ENCODE peak calls at places on chromosomes 5 and 9, in six cellular contexts. E is BJ; F is neuronal stem cell; Z is HuH-7; P is CD8-positive, alpha-beta memory T cell; A is gastrocnemius medialis. X is an unnamed sample.
A peak's percentile ranks its signal among the peaks of the same experiment; 100 is the strongest.

GRCh38 chr9:129989362-129989708 is 53.7 kb downstream of the FNBP1 start:
- DNase-seq in A (no peak), P (no peak), E (no peak), Z (no peak), F (no peak), X (no peak)

GRCh38 chr5:95194856-95195255 is 90.0 kb downstream of the MCTP1 start:
- DNase-seq in Z (no peak), F (no peak), E (no peak), A (no peak), P (no peak), X (no peak)

GRCh38 chr5:154179846-154180710 is 10.5 kb upstream of the GALNT10 start:
- DNase-seq in F (peak; percentile 42), Z (peak; percentile 68), A (no peak), P (peak; percentile 35), E (no peak), X (peak; percentile 76)

GRCh38 chr5:59517926-59518585 is 375.5 kb downstream of the PDE4D start:
- DNase-seq in F (no peak), P (no peak), Z (no peak), A (no peak), E (peak; percentile 58), X (no peak)

GRCh38 chr9:133701321-133701980 is 36.7 kb downstream of the SARDH start:
- DNase-seq in Z (no peak), F (no peak), E (no peak), A (no peak), P (peak; percentile 54), X (no peak)

GRCh38 chr5:144467795-144468194 is 297.1 kb downstream of the KCTD16 start:
- DNase-seq in A (no peak), F (peak; percentile 56), E (no peak), P (no peak), Z (peak; percentile 21), X (peak; percentile 60)

GRCh38 chr5:92104126-92104525 is 721.0 kb upstream of the ARRDC3 start:
- DNase-seq in F (no peak), P (no peak), Z (no peak), A (no peak), E (no peak), X (no peak)

GRCh38 chr5:20524956-20525529 is 537.0 kb upstream of the CDH18 start:
- DNase-seq in A (no peak), E (no peak), Z (no peak), F (no peak), P (no peak), X (no peak)

GRCh38 chr9:16364347-16364746 is 506.1 kb downstream of the BNC2 start:
- DNase-seq in A (no peak), E (no peak), Z (no peak), P (no peak), F (no peak), X (no peak)

GRCh38 chr5:26881901-26882300 is 156.5 kb downstream of the CDH9 start:
- DNase-seq in Z (no peak), A (no peak), E (no peak), F (no peak), P (no peak), X (no peak)

GRCh38 chr9:95645992-95646391 is 129.2 kb upstream of the PTCH1 start:
- DNase-seq in E (no peak), Z (no peak), P (no peak), A (no peak), F (no peak), X (no peak)

GRCh38 chr5:154267516-154267915 is 77.0 kb downstream of the GALNT10 start:
- DNase-seq in A (no peak), F (no peak), E (no peak), P (no peak), Z (no peak), X (no peak)

GRCh38 chr5:2658421-2658820 is 93.1 kb downstream of the IRX2 start:
- DNase-seq in Z (no peak), E (no peak), P (no peak), A (no peak), F (no peak), X (no peak)

GRCh38 chr5:14339467-14339866 is 196.3 kb downstream of the TRIO start:
- DNase-seq in F (no peak), Z (no peak), P (no peak), E (no peak), A (no peak), X (no peak)

GRCh38 chr9:120386390-120387131 is 193.4 kb downstream of the CDK5RAP2 start:
- DNase-seq in P (no peak), E (no peak), A (no peak), F (no peak), Z (peak; percentile 40), X (peak; percentile 32)

GRCh38 chr5:98780390-98780789 is 6.9 kb downstream of the RGMB start:
- DNase-seq in A (no peak), P (no peak), F (no peak), Z (no peak), E (no peak), X (no peak)

GRCh38 chr9:113446323-113446740 is 17.2 kb upstream of the RGS3 start:
- DNase-seq in Z (peak; percentile 69), P (peak; percentile 40), F (peak; percentile 37), E (no peak), A (no peak), X (peak; percentile 56)

GRCh38 chr5:172990776-172991175 is 7.2 kb downstream of the ATP6V0E1 start:
- DNase-seq in E (no peak), F (no peak), P (no peak), Z (no peak), A (no peak), X (no peak)

GRCh38 chr9:136544549-136545064 is 1.2 kb downstream of the NOTCH1 start:
- DNase-seq in P (peak; percentile 49), F (no peak), Z (peak; percentile 63), A (no peak), E (no peak), X (peak; percentile 63)

GRCh38 chr9:127333326-127334064 is 63.5 kb upstream of the SLC2A8 start:
- DNase-seq in E (no peak), A (peak; percentile 24), P (no peak), F (no peak), Z (peak; percentile 28), X (no peak)

GRCh38 chr9:4979224-4979623 is 5.8 kb upstream of the JAK2 start:
- DNase-seq in Z (no peak), F (no peak), P (no peak), E (no peak), A (no peak), X (no peak)

GRCh38 chr5:32734822-32735378 is 23.8 kb downstream of the NPR3 start:
- DNase-seq in P (no peak), F (no peak), A (no peak), Z (no peak), E (no peak), X (no peak)

GRCh38 chr9:109817146-109817845 is 37.3 kb downstream of the PALM2AKAP2 start:
- DNase-seq in F (no peak), E (no peak), A (no peak), Z (no peak), P (no peak), X (no peak)

GRCh38 chr9:125479846-125480615 is 218.4 kb downstream of the GAPVD1 start:
- DNase-seq in F (no peak), P (no peak), E (no peak), A (no peak), Z (no peak), X (no peak)

GRCh38 chr5:54628049-54628448 is 110.5 kb downstream of the SNX18 start:
- DNase-seq in A (no peak), E (no peak), F (no peak), P (no peak), Z (peak; percentile 23), X (peak; percentile 41)

GRCh38 chr5:172508471-172509404 is 54.4 kb upstream of the SH3PXD2B start:
- DNase-seq in A (no peak), F (no peak), E (no peak), P (no peak), Z (no peak), X (no peak)

GRCh38 chr9:36488322-36488838 is 84.3 kb upstream of the MELK start:
- DNase-seq in Z (no peak), E (no peak), A (no peak), F (no peak), P (no peak), X (no peak)

GRCh38 chr5:157718529-157718928 is 12.7 kb upstream of the THG1L start:
- DNase-seq in P (peak; percentile 8), E (peak; percentile 47), F (no peak), Z (peak; percentile 16), A (no peak), X (peak; percentile 56)

GRCh38 chr5:56011835-56012234 is 17.1 kb upstream of the IL6ST start:
- DNase-seq in F (no peak), Z (no peak), A (no peak), P (no peak), E (peak; percentile 85), X (no peak)

GRCh38 chr5:113552137-113552536 is 38.6 kb downstream of the YTHDC2 start:
- DNase-seq in P (no peak), F (no peak), E (no peak), Z (no peak), A (no peak), X (no peak)

GRCh38 chr5:128773378-128773777 is 191.9 kb upstream of the SLC27A6 start:
- DNase-seq in Z (no peak), E (no peak), F (no peak), A (no peak), P (no peak), X (no peak)

GRCh38 chr9:121651014-121651294 is 480 bp upstream of the DAB2IP start:
- DNase-seq in P (no peak), E (no peak), Z (no peak), A (no peak), F (no peak), X (no peak)

GRCh38 chr5:141716468-141716867 is 34.4 kb upstream of the ARAP3 start:
- DNase-seq in A (no peak), Z (no peak), F (no peak), P (no peak), E (no peak), X (no peak)

GRCh38 chr5:115932991-115933390 is 29.3 kb upstream of the LVRN start:
- DNase-seq in E (no peak), Z (no peak), P (no peak), A (no peak), F (no peak), X (peak; percentile 6)

GRCh38 chr5:77629553-77630245 is 8.8 kb downstream of the OTP start:
- DNase-seq in Z (peak; percentile 89), A (no peak), F (no peak), P (no peak), E (no peak), X (no peak)

GRCh38 chr5:147290261-147290660 is 55.4 kb downstream of the STK32A start:
- DNase-seq in A (no peak), E (no peak), P (no peak), Z (no peak), F (no peak), X (no peak)

GRCh38 chr5:133995903-133996563 is 8.7 kb downstream of the VDAC1 start:
- DNase-seq in P (no peak), F (no peak), A (no peak), Z (no peak), E (no peak), X (no peak)

GRCh38 chr9:93575706-93576295 is 583 bp upstream of the PHF2 start:
- DNase-seq in P (peak; percentile 60), Z (peak; percentile 42), F (peak; percentile 6), E (no peak), A (no peak), X (peak; percentile 64)

GRCh38 chr5:35236770-35237169 is 6.5 kb upstream of the PRLR start:
- DNase-seq in F (no peak), E (no peak), Z (no peak), A (no peak), P (no peak), X (no peak)

GRCh38 chr9:15735083-15735974 is 182.5 kb downstream of the CCDC171 start:
- DNase-seq in A (no peak), E (peak; percentile 88), P (no peak), Z (no peak), F (no peak), X (peak; percentile 62)

X was measured in hepatocyte.